ENCODE peak calls at places on chromosome 13, in six cellular contexts. T is kidney glomerular epithelial cell; X is progenitor cell of endocrine pancreas; U is activated T-cell treated with anti-CD3 and anti-CD28 coated beads, Interleukin-2, amount 50 U/mL, for 48 hours; Q is activated gamma-delta T cell treated with Interleukin-2 at 50 U/mL for 16 hours; M is substantia nigra. D is an unnamed sample.

GRCh38 chr13:83557845-83558244 is 324.4 kb downstream of the SLITRK1 start:
- DNase-seq in T (no peak), X (no peak), U (no peak), Q (no peak), M (no peak), D (no peak)

GRCh38 chr13:76225815-76226489 is 589.8 kb downstream of the LMO7 start:
- DNase-seq in T (no peak), X (no peak), U (no peak), Q (no peak), M (no peak), D (no peak)

GRCh38 chr13:99894835-99895427 is 76.6 kb downstream of the ZIC5 start:
- DNase-seq in T (no peak), X (no peak), U (no peak), Q (no peak), M (no peak), D (no peak)

GRCh38 chr13:98483636-98484288 is 93.1 kb downstream of the STK24 start:
- DNase-seq in T (no peak), X (no peak), U (no peak), Q (no peak), M (no peak), D (no peak)

GRCh38 chr13:44989941-44990340 is 603 bp downstream of the GPALPP1 start:
- DNase-seq in T (no peak), X (no peak), U (no peak), Q (peak; percentile 4), M (no peak), D (no peak)

GRCh38 chr13:39663508-39663907 is 8.0 kb downstream of the COG6 start:
- DNase-seq in T (no peak), X (no peak), U (no peak), Q (no peak), M (no peak), D (no peak)

GRCh38 chr13:48221301-48222190 is 11.5 kb upstream of the ITM2B start:
- DNase-seq in T (peak; percentile 65), X (no peak), U (no peak), Q (no peak), M (no peak), D (no peak)

GRCh38 chr13:63880705-63881104 is 2465.1 kb upstream of the PCDH20 start:
- DNase-seq in T (no peak), X (no peak), U (no peak), Q (no peak), M (no peak), D (no peak)

GRCh38 chr13:37701972-37702371 is 103.4 kb upstream of the POSTN start:
- DNase-seq in T (peak; percentile 74), X (no peak), U (no peak), Q (no peak), M (no peak), D (no peak)

GRCh38 chr13:113928701-113929627 is 44.9 kb downstream of the C13orf46 start:
- DNase-seq in T (no peak), X (no peak), U (no peak), Q (no peak), M (no peak), D (no peak)

GRCh38 chr13:99356216-99357089 is 49.3 kb upstream of the GPR183 start:
- DNase-seq in T (peak; percentile 60), X (no peak), U (peak; percentile 61), Q (peak; percentile 48), M (no peak), D (no peak)

GRCh38 chr13:99288069-99288468 is 19.1 kb downstream of the GPR183 start:
- DNase-seq in T (no peak), X (no peak), U (peak; percentile 68), Q (no peak), M (no peak), D (peak; percentile 52)

GRCh38 chr13:80168089-80168850 is 172.7 kb downstream of the SPRY2 start:
- DNase-seq in T (no peak), X (no peak), U (no peak), Q (no peak), M (no peak), D (no peak)

GRCh38 chr13:36718146-36718545 is 44.3 kb downstream of the SERTM1 start:
- DNase-seq in T (no peak), X (no peak), U (no peak), Q (no peak), M (no peak), D (no peak)

GRCh38 chr13:109271555-109271954 is 514.8 kb downstream of the IRS2 start:
- DNase-seq in T (no peak), X (no peak), U (no peak), Q (no peak), M (no peak), D (no peak)

GRCh38 chr13:40549500-40550094 is 116.8 kb downstream of the FOXO1 start:
- DNase-seq in T (no peak), X (no peak), U (no peak), Q (no peak), M (no peak), D (no peak)

GRCh38 chr13:102484329-102484728 is 82.5 kb upstream of the FGF14 start:
- DNase-seq in T (no peak), X (no peak), U (no peak), Q (no peak), M (no peak), D (no peak)

GRCh38 chr13:89660752-89661151 is 1686.7 kb upstream of the MIR17HG start:
- DNase-seq in T (no peak), X (no peak), U (no peak), Q (no peak), M (no peak), D (no peak)

GRCh38 chr13:63551731-63552130 is 2136.1 kb upstream of the PCDH20 start:
- DNase-seq in T (no peak), X (no peak), U (no peak), Q (no peak), M (no peak), D (no peak)

GRCh38 chr13:113638173-113638746 is 19.7 kb downstream of the ATP4B start:
- DNase-seq in T (no peak), X (no peak), U (no peak), Q (no peak), M (no peak), D (no peak)

GRCh38 chr13:26529441-26529840 is 28.0 kb upstream of the WASF3 start:
- DNase-seq in T (peak; percentile 54), X (peak; percentile 64), U (peak; percentile 17), Q (no peak), M (no peak), D (peak; percentile 30)

GRCh38 chr13:95254341-95254740 is 46.9 kb downstream of the ABCC4 start:
- DNase-seq in T (no peak), X (no peak), U (no peak), Q (no peak), M (no peak), D (no peak)

GRCh38 chr13:76816394-76816793 is 69.8 kb downstream of the KCTD12 start:
- DNase-seq in T (no peak), X (no peak), U (no peak), Q (no peak), M (no peak), D (no peak)